ENCODE peak calls at places on chromosomes 12 and 14, in nine cellular contexts. G, X, M, N, J, Q, L, B and I are unnamed samples.
A peak's percentile ranks its signal among the peaks of the same experiment; 100 is the strongest.

GRCh38 chr14:65222434-65222833 is 120.1 kb upstream of the MAX start:
- DNase-seq in B (peak; percentile 54), J (peak; percentile 81), Q (peak; percentile 82), N (peak; percentile 84), M (no peak), G (peak; percentile 68), L (peak; percentile 68), X (peak; percentile 77), I (peak; percentile 60)

GRCh38 chr14:51167587-51168219 is 72.3 kb upstream of the TMX1 start:
- DNase-seq in N (peak; percentile 86), J (peak; percentile 61), M (no peak), L (no peak), G (peak; percentile 47), B (no peak), X (no peak), Q (no peak), I (no peak)

GRCh38 chr12:104975621-104976343 is 10.3 kb upstream of the NOPCHAP1 start:
- DNase-seq in J (peak; percentile 42), Q (no peak), N (no peak), X (no peak), B (no peak), M (no peak), G (peak; percentile 33), L (no peak), I (peak; percentile 83)

GRCh38 chr14:59251811-59252771 is 63.6 kb downstream of the DAAM1 start:
- DNase-seq in J (peak; percentile 73), Q (no peak), N (peak; percentile 85), X (no peak), G (peak; percentile 72), L (no peak), M (no peak), B (no peak), I (no peak)

GRCh38 chr12:52907092-52907810 is 2.4 kb upstream of the KRT8 start:
- DNase-seq in N (peak; percentile 63), M (peak; percentile 35), J (peak; percentile 62), X (no peak), Q (peak; percentile 93), B (peak; percentile 94), L (peak; percentile 84), G (peak; percentile 23), I (peak; percentile 81)

GRCh38 chr12:112121780-112122565 is 3.4 kb upstream of the TRAFD1 start:
- DNase-seq in M (peak; percentile 73), N (peak; percentile 94), J (peak; percentile 90), X (no peak), L (peak; percentile 57), B (peak; percentile 60), G (peak; percentile 72), Q (peak; percentile 83), I (peak; percentile 89)

GRCh38 chr14:38143170-38143569 is 64.5 kb upstream of the SSTR1 start:
- DNase-seq in L (no peak), X (no peak), B (no peak), G (no peak), N (peak; percentile 3), M (no peak), Q (no peak), J (no peak), I (no peak)

GRCh38 chr14:21498540-21499526 is 12.3 kb downstream of the METTL3 start:
- DNase-seq in L (peak; percentile 76), M (no peak), J (peak; percentile 64), X (peak; percentile 80), B (no peak), Q (no peak), G (peak; percentile 50), N (peak; percentile 61), I (peak; percentile 62)

GRCh38 chr14:105605501-105606304 is 79.3 kb downstream of the TMEM121 start:
- DNase-seq in X (no peak), L (no peak), J (no peak), G (no peak), Q (no peak), M (no peak), N (no peak), B (no peak), I (no peak)

GRCh38 chr12:42285431-42285830 is 40.5 kb downstream of the ZCRB1 start:
- DNase-seq in N (no peak), B (no peak), G (no peak), L (no peak), X (no peak), M (no peak), Q (no peak), J (no peak), I (no peak)
- TF ChIP-seq CTCF in N (no peak), B (no peak), G (no peak), L (no peak), X (no peak), M (no peak), Q (no peak), J (no peak), I (no peak)

GRCh38 chr12:60980558-60980957 is 1279.6 kb upstream of the USP15 start:
- DNase-seq in J (no peak), N (no peak), X (no peak), M (no peak), Q (no peak), G (no peak), B (no peak), L (no peak), I (no peak)

GRCh38 chr12:60981473-60981872 is 1278.7 kb upstream of the USP15 start:
- DNase-seq in M (no peak), X (no peak), Q (no peak), J (no peak), G (no peak), N (no peak), B (no peak), L (no peak), I (no peak)

DNA sequence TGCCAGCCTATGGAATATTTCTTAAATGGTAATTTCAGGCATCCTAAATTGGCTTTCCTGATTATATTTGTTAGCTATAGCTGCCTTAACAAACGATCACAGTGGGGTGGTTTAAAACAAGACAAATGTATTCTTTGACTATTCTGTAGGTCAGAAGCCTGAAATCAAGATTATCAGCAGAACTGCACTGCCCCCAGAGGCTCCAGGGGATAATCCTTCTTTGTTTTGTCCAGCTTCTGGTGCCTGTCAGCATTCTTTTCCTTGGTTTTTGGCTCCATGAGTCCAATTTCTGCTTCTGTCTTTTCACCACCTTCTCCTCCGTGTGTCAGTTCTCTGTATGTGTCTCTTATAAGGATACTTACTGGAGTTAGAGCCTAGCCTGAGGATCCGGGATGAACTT is 1282.2 kb upstream of the USP15 start:
- DNase-seq in B (no peak), X (no peak), L (no peak), J (no peak), N (no peak), Q (no peak), G (no peak), M (no peak), I (peak; percentile 32)
- TF ChIP-seq CTCF in B (no peak), X (no peak), L (peak; percentile 16), J (no peak), N (no peak), Q (no peak), G (no peak), M (no peak), I (peak; percentile 54)

DNA sequence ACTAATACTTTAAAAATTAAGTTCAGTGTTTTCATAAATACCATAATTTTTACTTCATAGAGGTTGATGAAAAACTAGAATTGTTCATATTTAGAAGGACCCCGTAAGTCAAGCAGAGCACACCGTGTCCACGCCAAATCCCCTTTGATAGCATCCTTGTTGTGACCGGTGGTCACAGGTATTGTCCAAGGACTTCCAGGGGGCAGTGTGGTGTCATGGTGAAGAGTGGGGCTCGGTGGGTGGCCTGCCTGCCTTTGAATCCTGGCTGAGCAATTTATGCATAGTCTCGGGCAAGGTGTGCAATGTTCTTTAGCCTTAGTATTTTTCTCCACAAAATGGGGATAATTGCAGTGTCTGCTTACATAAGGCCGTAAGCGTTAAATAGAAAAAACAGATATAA is 169.9 kb downstream of the KTN1 start:
- DNase-seq in N (no peak), B (no peak), J (no peak), L (no peak), G (no peak), Q (no peak), M (no peak), X (no peak), I (no peak)
- TF ChIP-seq CTCF in N (no peak), B (no peak), J (no peak), L (no peak), G (no peak), Q (no peak), M (no peak), X (no peak), I (no peak)

DNA sequence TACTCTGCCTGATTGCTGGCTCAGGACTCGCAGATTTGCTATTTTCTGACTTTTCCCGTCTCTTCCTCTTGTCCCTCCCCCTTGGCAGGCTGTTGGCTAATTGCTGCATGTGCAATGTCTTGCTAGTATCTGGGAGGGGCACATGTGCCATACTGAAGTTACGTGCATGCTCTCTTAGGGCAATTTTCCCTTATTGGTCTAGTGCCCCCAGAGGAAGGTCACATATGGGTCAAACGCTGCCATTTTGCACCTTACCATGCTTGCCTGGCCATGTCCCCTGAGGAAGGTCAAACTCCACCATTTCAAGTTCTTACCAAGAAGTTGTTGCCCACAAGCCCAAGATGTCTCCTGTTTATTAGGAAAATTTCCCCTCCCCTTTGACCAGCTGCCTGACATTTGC is 13.9 kb upstream of the ERC1 start:
- DNase-seq in X (no peak), G (no peak), Q (no peak), M (no peak), J (no peak), B (no peak), N (no peak), L (no peak), I (no peak)
- TF ChIP-seq CTCF in X (peak; percentile 45), G (no peak), Q (no peak), M (no peak), J (no peak), B (no peak), N (no peak), L (no peak), I (peak; percentile 8)

GRCh38 chr14:92560106-92560865 is 46.7 kb downstream of the RIN3 start:
- DNase-seq in L (no peak), M (no peak), G (no peak), J (no peak), X (no peak), Q (no peak), B (no peak), N (no peak), I (no peak)

GRCh38 chr14:92559486-92559885 is 45.9 kb downstream of the RIN3 start:
- DNase-seq in Q (no peak), L (no peak), N (no peak), G (no peak), B (no peak), M (no peak), J (no peak), X (no peak), I (no peak)

GRCh38 chr14:92557544-92557912 is 43.9 kb downstream of the RIN3 start:
- DNase-seq in Q (no peak), X (no peak), L (no peak), B (no peak), M (no peak), G (no peak), N (no peak), J (no peak), I (no peak)

GRCh38 chr14:92556863-92557543 is 43.4 kb downstream of the RIN3 start:
- DNase-seq in G (no peak), N (no peak), X (no peak), Q (no peak), M (no peak), B (no peak), J (no peak), L (peak; percentile 30), I (no peak)

GRCh38 chr14:92558319-92558718 is 44.7 kb downstream of the RIN3 start:
- DNase-seq in X (no peak), Q (no peak), J (no peak), N (no peak), M (no peak), L (no peak), B (no peak), G (no peak), I (no peak)
- TF ChIP-seq CTCF in X (no peak), Q (no peak), J (no peak), N (no peak), M (no peak), L (no peak), B (no peak), G (no peak), I (no peak)